ENCODE peak calls at places on chromosomes 5 and 9, in six cellular contexts. N is neural progenitor cell, F is fibroblast of the aortic adventitia, R is heart right ventricle, S is A549, M is astrocyte of the spinal cord. U is an unnamed sample.
A peak's percentile ranks its signal among the peaks of the same experiment; 100 is the strongest.

GRCh38 chr5:155726267-155726666 is 600.7 kb upstream of the SGCD start:
- DNase-seq in M (no peak), R (peak; percentile 17), N (peak; percentile 73), F (no peak), S (no peak), U (no peak)

GRCh38 chr9:85944672-85945071 is 3.7 kb downstream of the NAA35 start:
- DNase-seq in R (no peak), F (no peak), S (no peak), N (no peak), M (no peak), U (no peak)

GRCh38 chr5:176836811-176837706 is 26.7 kb downstream of the UNC5A start:
- DNase-seq in R (no peak), S (no peak), N (no peak), F (no peak), M (no peak), U (no peak)

GRCh38 chr5:947626-948471 is 55.2 kb downstream of the TRIP13 start:
- DNase-seq in S (no peak), F (peak; percentile 30), M (no peak), R (no peak), N (no peak), U (no peak)

GRCh38 chr5:141942185-141942857 is 15.7 kb downstream of the PCDH12 start:
- DNase-seq in F (no peak), M (no peak), R (peak; percentile 29), S (no peak), N (no peak), U (no peak)

GRCh38 chr9:17120203-17120602 is 14.6 kb upstream of the CNTLN start:
- DNase-seq in S (no peak), M (no peak), F (no peak), R (no peak), N (no peak), U (no peak)

GRCh38 chr9:1460143-1460769 is 410.1 kb downstream of the DMRT2 start:
- DNase-seq in S (no peak), F (no peak), R (no peak), M (no peak), N (no peak), U (no peak)

GRCh38 chr9:109843651-109844050 is 63.7 kb downstream of the PALM2AKAP2 start:
- DNase-seq in R (peak; percentile 81), S (no peak), N (no peak), M (no peak), F (peak; percentile 53), U (no peak)

GRCh38 chr5:136364307-136364706 is 1.0 kb downstream of the TRPC7 start:
- DNase-seq in R (no peak), M (no peak), F (no peak), N (peak; percentile 18), S (peak; percentile 10), U (no peak)

GRCh38 chr9:85514256-85514655 is 227.5 kb downstream of the AGTPBP1 start:
- DNase-seq in S (no peak), N (no peak), R (no peak), F (no peak), M (peak; percentile 15), U (no peak)

GRCh38 chr9:117250610-117251215 is 164.1 kb downstream of the ASTN2 start:
- DNase-seq in F (no peak), M (no peak), S (no peak), N (no peak), R (no peak), U (no peak)

GRCh38 chr9:19114680-19115270 is 12.1 kb upstream of the HAUS6 start:
- DNase-seq in R (no peak), N (no peak), F (no peak), M (peak; percentile 10), S (no peak), U (no peak)

GRCh38 chr5:88734191-88734640 is 148.8 kb downstream of the MEF2C start:
- DNase-seq in S (no peak), F (no peak), M (no peak), R (peak; percentile 25), N (no peak), U (no peak)

GRCh38 chr9:7148243-7148765 is 390.5 kb downstream of the KDM4C start:
- DNase-seq in M (no peak), N (no peak), F (no peak), S (no peak), R (no peak), U (no peak)

GRCh38 chr9:137598943-137599342 is 6.5 kb upstream of the ARRDC1 start:
- DNase-seq in N (no peak), R (no peak), S (no peak), F (no peak), M (no peak), U (no peak)

GRCh38 chr9:113599647-113600476 is 136.3 kb downstream of the RGS3 start:
- DNase-seq in F (peak; percentile 74), R (peak; percentile 63), S (no peak), N (peak; percentile 85), M (peak; percentile 87), U (no peak)

GRCh38 chr5:38069360-38069759 is 189.0 kb upstream of the EGFLAM start:
- DNase-seq in N (no peak), S (no peak), R (no peak), F (no peak), M (no peak), U (no peak)

GRCh38 chr9:61670616-61671015 is 480.8 kb downstream of the SPATA31A7 start:
- DNase-seq in N (no peak), R (no peak), S (no peak), M (no peak), F (no peak), U (no peak)

GRCh38 chr5:89218364-89218763 is 335.4 kb upstream of the MEF2C start:
- DNase-seq in M (no peak), S (no peak), R (no peak), F (no peak), N (no peak), U (no peak)

GRCh38 chr9:4839470-4839912 is 46.7 kb downstream of the RCL1 start:
- DNase-seq in N (no peak), M (no peak), R (no peak), S (no peak), F (no peak), U (no peak)
- H3K4me3 ChIP-seq in N (no peak overlapping the region), M (no peak overlapping the region), R (no peak overlapping the region), S (no peak overlapping the region), F (no peak overlapping the region), U (no peak overlapping the region)

DNA sequence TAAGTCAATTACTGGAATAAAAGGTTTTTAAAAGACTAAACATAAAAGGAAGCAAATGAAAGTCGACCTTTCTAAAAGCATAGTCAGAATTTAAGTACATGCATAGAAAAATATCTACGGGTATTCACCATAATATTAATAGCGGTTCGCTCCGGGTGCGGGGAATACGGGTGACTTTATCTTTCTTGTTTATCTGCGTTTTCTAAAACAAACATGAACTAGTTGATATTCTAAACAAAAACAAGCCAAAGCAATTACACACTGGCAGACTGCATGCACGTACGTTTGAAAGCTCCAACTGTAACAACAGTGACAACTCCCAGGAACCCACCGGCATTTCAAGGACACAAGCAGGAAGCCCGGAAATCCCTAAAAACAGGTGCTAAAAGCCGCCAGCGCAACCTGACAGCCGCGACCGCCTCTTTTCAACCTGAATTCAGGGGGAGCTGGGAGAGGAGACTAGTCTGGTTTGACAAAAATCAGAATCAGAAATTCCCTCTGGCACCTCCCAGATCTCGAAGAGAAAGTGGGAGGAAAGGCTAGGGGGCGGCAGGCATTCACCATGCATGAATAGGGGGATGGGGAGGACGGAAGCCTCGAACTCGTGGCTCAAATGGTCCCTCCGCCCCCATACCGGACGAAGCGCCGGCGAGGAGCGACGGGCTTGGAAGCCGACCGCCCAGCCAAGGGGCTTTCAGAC is 512 bp downstream of the PANK3 start:
- DNase-seq in S (peak; percentile 55), M (peak; percentile 10), R (no peak), N (no peak), F (peak; percentile 7), U (no peak)
- TF ChIP-seq CTCF in S (no peak), M (no peak), R (no peak), N (no peak), F (no peak), U (peak; percentile 13)

GRCh38 chr9:37905776-37906175 is 1.8 kb upstream of the SLC25A51 start:
- DNase-seq in N (no peak), S (no peak), M (no peak), F (no peak), R (no peak), U (no peak)
- H3K4me3 ChIP-seq in N (no peak overlapping the region), S (no peak overlapping the region), M (no peak overlapping the region), F (no peak overlapping the region), R (no peak overlapping the region), U (no peak overlapping the region)

GRCh38 chr9:130122465-130122864 is 49.7 kb upstream of the NCS1 start:
- DNase-seq in S (no peak), N (no peak), R (no peak), M (no peak), F (no peak), U (no peak)
- TF ChIP-seq CTCF in S (no peak), N (no peak), R (no peak), M (no peak), F (no peak), U (no peak)

GRCh38 chr9:35073276-35073607 is 817 bp upstream of the VCP start:
- DNase-seq in F (no peak), N (no peak), S (no peak), M (no peak), R (no peak), U (no peak)
- H3K4me3 ChIP-seq in F (peak overlapping the region; percentile 42), N (peak overlapping the region; percentile 9), S (no peak overlapping the region), M (no peak overlapping the region), R (peak overlapping the region; percentile 96), U (no peak overlapping the region)

GRCh38 chr9:99819484-99820329 is 2.0 kb upstream of the NR4A3 start:
- DNase-seq in M (peak; percentile 96), R (peak; percentile 95), F (peak; percentile 95), S (peak; percentile 78), N (peak; percentile 98), U (peak; percentile 79)
- TF ChIP-seq CTCF in M (no peak), R (peak; percentile 27), F (peak; percentile 19), S (no peak), N (no peak), U (peak; percentile 22)

DNA sequence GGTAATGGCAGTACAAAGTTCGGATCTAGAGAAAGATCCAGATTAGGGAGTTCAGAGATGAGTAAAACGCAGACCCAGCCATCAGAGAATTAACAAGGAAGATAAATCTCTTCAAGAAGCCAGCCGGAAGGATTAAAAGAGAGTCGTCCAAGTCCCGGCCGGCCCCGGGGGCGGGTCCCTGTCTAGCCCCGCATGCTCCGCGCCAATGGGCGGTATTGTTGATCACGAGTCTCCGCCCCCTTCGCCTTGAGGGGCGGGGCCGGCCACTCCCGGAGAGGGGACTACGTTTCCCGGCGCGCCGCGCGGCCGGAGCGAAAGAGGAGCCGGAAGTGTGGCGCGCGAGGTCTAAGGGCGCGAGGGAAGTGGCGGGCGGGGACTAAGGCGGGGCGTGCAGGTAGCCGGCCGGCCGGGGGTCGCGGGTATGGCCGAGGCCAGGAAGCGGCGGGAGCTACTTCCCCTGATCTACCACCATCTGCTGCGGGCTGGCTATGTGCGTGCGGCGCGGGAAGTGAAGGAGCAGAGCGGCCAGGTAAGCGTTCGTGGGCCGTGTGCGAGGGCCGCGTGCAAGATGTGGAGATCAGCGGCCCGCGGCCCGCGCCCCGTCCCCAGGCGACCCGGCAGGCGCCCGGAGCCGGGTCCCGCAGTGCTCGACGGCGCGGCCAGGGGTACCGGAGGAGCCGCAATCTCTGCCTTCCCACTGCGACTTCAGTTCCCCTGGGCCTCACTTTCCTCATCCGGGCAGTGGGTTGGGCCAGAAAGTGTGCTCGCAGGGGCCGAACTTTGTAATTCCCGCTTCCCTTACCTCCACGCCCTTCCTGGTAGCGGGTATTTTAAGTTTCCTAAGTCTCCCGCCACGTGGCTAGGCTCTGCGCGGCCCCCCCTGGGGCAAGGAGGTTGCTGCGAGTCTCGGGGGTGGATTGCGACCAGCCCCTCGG is at the start of gene TCOF1:
- DNase-seq in S (peak; percentile 87), M (peak; percentile 96), F (peak; percentile 87), R (peak; percentile 96), N (peak; percentile 99), U (peak; percentile 85)
- H3K4me3 ChIP-seq in S (peak within 1 kb of the TSS; percentile 88), M (peak within 1 kb of the TSS; percentile 84), F (peak within 1 kb of the TSS; percentile 89), R (peak within 1 kb of the TSS; percentile 88), N (peak within 1 kb of the TSS; percentile 74), U (peak within 1 kb of the TSS; percentile 82)